ENCODE peak calls at places on chromosomes 5 and 9, in eight cellular contexts. D is psoas muscle, B is kidney tubule cell, X is H4, R is NCI-H1694, H is left colon, Q is uterus, Z is T-helper 1 cell. W is an unnamed sample.
A peak's percentile ranks its signal among the peaks of the same experiment; 100 is the strongest.

GRCh38 chr9:31541626-31542025 is 842.8 kb upstream of the ACO1 start:
- DNase-seq in D (no peak), B (no peak), X (no peak), R (no peak), H (no peak), Q (no peak), Z (no peak), W (peak; percentile 5)

GRCh38 chr9:82606761-82607382 is 456.1 kb downstream of the RASEF start:
- DNase-seq in D (no peak), B (peak; percentile 65), X (peak; percentile 61), R (peak; percentile 28), H (no peak), Q (peak; percentile 44), Z (no peak), W (peak; percentile 1)

GRCh38 chr9:27412963-27413362 is 111.1 kb upstream of the IFNK start:
- DNase-seq in D (no peak), B (no peak), X (no peak), R (no peak), H (no peak), Q (no peak), Z (no peak), W (no peak)

GRCh38 chr5:40043916-40044315 is 619.1 kb upstream of the DAB2 start:
- DNase-seq in D (no peak), B (no peak), X (no peak), R (no peak), H (peak; percentile 34), Q (no peak), Z (no peak), W (no peak)

GRCh38 chr9:79353856-79354520 is 217.8 kb upstream of the TLE4 start:
- DNase-seq in D (no peak), B (peak; percentile 31), X (peak; percentile 14), R (no peak), H (no peak), Q (no peak), Z (no peak), W (no peak)

GRCh38 chr9:133979124-133979920 is 12.8 kb downstream of the VAV2 start:
- DNase-seq in D (peak; percentile 64), B (peak; percentile 38), X (no peak), R (no peak), H (no peak), Q (no peak), Z (no peak), W (no peak)

GRCh38 chr5:2579126-2579525 is 172.4 kb downstream of the IRX2 start:
- DNase-seq in D (no peak), B (no peak), X (no peak), R (no peak), H (no peak), Q (no peak), Z (no peak), W (no peak)

GRCh38 chr5:87410941-87411340 is 1.8 kb downstream of the CCNH start:
- DNase-seq in D (no peak), B (peak; percentile 63), X (no peak), R (no peak), H (no peak), Q (no peak), Z (no peak), W (no peak)

GRCh38 chr5:180034564-180034963 is 37.0 kb downstream of the RNF130 start:
- DNase-seq in D (no peak), B (peak; percentile 69), X (no peak), R (no peak), H (no peak), Q (no peak), Z (no peak), W (no peak)

GRCh38 chr9:124149992-124150391 is 107.8 kb upstream of the NEK6 start:
- DNase-seq in D (no peak), B (peak; percentile 11), X (no peak), R (no peak), H (no peak), Q (no peak), Z (no peak), W (no peak)

GRCh38 chr5:58872670-58873273 is 289.9 kb downstream of the RAB3C start:
- DNase-seq in D (no peak), B (no peak), X (no peak), R (no peak), H (no peak), Q (no peak), Z (no peak), W (no peak)

GRCh38 chr9:129491486-129491855 is 129.4 kb downstream of the C9orf50 start:
- DNase-seq in D (peak; percentile 77), B (peak; percentile 53), X (no peak), R (no peak), H (peak; percentile 80), Q (peak; percentile 75), Z (no peak), W (no peak)

GRCh38 chr9:35749515-35750255 is 598 bp downstream of the RGP1 start:
- DNase-seq in D (no peak), B (peak; percentile 47), X (no peak), R (no peak), H (peak; percentile 75), Q (peak; percentile 50), Z (no peak), W (no peak)

GRCh38 chr5:158456756-158457155 is 597.8 kb upstream of the CLINT1 start:
- DNase-seq in D (peak; percentile 40), B (peak; percentile 90), X (peak; percentile 14), R (no peak), H (no peak), Q (no peak), Z (no peak), W (no peak)

GRCh38 chr5:93585054-93585751 is 2.2 kb downstream of the NR2F1 start:
- DNase-seq in D (peak; percentile 58), B (peak; percentile 58), X (peak; percentile 25), R (no peak), H (no peak), Q (peak; percentile 44), Z (no peak), W (no peak)

GRCh38 chr9:99811172-99811571 is 10.5 kb upstream of the NR4A3 start:
- DNase-seq in D (no peak), B (no peak), X (no peak), R (no peak), H (no peak), Q (no peak), Z (no peak), W (no peak)

GRCh38 chr9:93657331-93658111 is 81.1 kb downstream of the PHF2 start:
- DNase-seq in D (peak; percentile 23), B (no peak), X (no peak), R (no peak), H (peak; percentile 20), Q (no peak), Z (peak; percentile 8), W (no peak)

GRCh38 chr9:131140112-131140511 is 14.7 kb downstream of the NUP214 start:
- DNase-seq in D (no peak), B (no peak), X (no peak), R (no peak), H (no peak), Q (no peak), Z (no peak), W (no peak)

GRCh38 chr5:149959406-149960236 is 937 bp upstream of the SLC26A2 start:
- DNase-seq in D (no peak), B (peak; percentile 83), X (peak; percentile 60), R (no peak), H (no peak), Q (no peak), Z (peak; percentile 12), W (no peak)

GRCh38 chr5:67774153-67774552 is 441.4 kb upstream of the PIK3R1 start:
- DNase-seq in D (no peak), B (no peak), X (no peak), R (no peak), H (no peak), Q (no peak), Z (no peak), W (no peak)